ENCODE peak calls at places on chromosomes 4 and X, in six cellular contexts. P, N, V, E, G and W are unnamed samples.

GRCh38 chr4:2091990-2092652 is 33.0 kb downstream of the NAT8L start:
- DNase-seq in G (no peak), E (peak), V (peak), N (no peak), P (no peak), W (no peak)

GRCh38 chr4:139054791-139055376 is 39.3 kb downstream of the NOCT start:
- DNase-seq in G (no peak), N (no peak), V (no peak), P (no peak), E (no peak), W (no peak)

GRCh38 chr4:98745372-98745771 is 87.0 kb upstream of the TSPAN5 start:
- DNase-seq in E (no peak), G (peak), V (no peak), N (peak), P (no peak), W (no peak)

GRCh38 chr4:147596377-147596776 is 20.8 kb upstream of the TMEM184C start:
- DNase-seq in E (no peak), P (no peak), V (no peak), N (no peak), G (no peak), W (no peak)

GRCh38 chr4:85861064-85861767 is 386.3 kb downstream of the ARHGAP24 start:
- DNase-seq in P (no peak), V (no peak), N (no peak), E (no peak), G (no peak), W (no peak)

GRCh38 chrX:50100188-50100587 is 100.6 kb downstream of the AKAP4 start:
- DNase-seq in V (no peak), E (no peak), N (peak), G (peak), P (no peak), W (no peak)

GRCh38 chr4:106201373-106201772 is 114.6 kb downstream of the TBCK start:
- DNase-seq in G (peak), V (no peak), N (peak), E (no peak), P (no peak), W (no peak)

GRCh38 chrX:154310991-154311541 is 15.5 kb downstream of the TKTL1 start:
- DNase-seq in G (no peak), V (no peak), E (no peak), N (no peak), P (no peak), W (no peak)

GRCh38 chr4:89160806-89161205 is 49.5 kb downstream of the TIGD2 start:
- DNase-seq in G (no peak), P (no peak), N (no peak), V (no peak), E (no peak), W (no peak)

DNA sequence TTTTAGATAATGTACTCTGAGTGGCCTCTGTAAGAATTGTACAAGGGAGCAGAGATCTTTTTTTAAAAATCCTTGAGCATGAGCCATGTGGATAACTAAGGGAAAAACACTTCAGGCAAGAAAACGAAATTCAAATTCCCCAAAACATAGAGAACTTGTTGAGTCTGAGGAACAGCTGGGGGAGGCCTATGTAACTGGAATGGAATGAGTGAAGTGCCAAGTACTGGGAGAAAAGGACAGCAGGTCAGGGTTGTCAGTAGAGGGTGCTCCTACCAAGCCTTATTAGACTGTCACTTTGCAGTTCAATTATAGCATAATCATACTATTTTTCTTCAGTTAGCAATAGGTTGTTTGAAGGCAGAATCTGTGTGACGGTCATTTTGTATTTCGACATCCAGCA is 135.1 kb downstream of the ARHGAP6 start:
- DNase-seq in E (no peak), V (no peak), P (no peak), G (no peak), N (no peak), W (no peak)
- TF ChIP-seq CTCF in E (no peak), V (no peak), P (no peak), G (no peak), N (no peak), W (no peak)

GRCh38 chr4:183758735-183759447 is 99.8 kb downstream of the TRAPPC11 start:
- DNase-seq in V (no peak), G (no peak), P (no peak), N (peak), E (no peak), W (no peak)
- H3K4me3 ChIP-seq in V (no peak), G (no peak), P (no peak), N (peak), E (no peak), W (no peak)

GRCh38 chr4:140857111-140857510 is 100.9 kb upstream of the TBC1D9 start:
- DNase-seq in P (no peak), V (no peak), E (no peak), G (no peak), N (no peak), W (no peak)

GRCh38 chr4:140861359-140862181 is 105.4 kb upstream of the TBC1D9 start:
- DNase-seq in V (no peak), N (peak), P (peak), G (peak), E (peak), W (peak)

GRCh38 chr4:140851804-140852203 is 95.6 kb upstream of the TBC1D9 start:
- DNase-seq in N (no peak), P (no peak), G (no peak), V (no peak), E (no peak), W (no peak)

GRCh38 chr4:140858897-140859296 is 102.7 kb upstream of the TBC1D9 start:
- DNase-seq in V (no peak), N (no peak), G (peak), P (no peak), E (no peak), W (no peak)

DNA sequence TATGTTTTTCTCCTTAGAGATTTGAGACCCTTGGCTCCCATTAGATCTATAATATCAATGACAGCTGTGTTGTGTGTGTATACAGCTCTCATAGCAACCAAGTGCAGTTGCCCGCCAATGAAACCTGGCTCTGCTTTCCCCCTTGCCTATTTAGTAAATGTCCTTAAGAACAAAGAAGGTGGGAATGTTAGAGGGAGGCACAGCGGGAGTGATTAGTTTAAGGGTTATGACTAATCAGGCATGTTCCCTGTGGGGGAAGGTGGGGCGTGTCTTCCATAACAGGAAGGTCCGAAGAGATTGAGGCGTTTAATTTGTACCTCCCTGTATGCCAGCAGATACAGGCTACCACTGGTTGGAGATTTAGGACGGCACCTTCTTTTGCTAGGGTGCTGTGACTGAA is 100.5 kb upstream of the TBC1D9 start:
- DNase-seq in N (peak), E (no peak), V (no peak), P (no peak), G (no peak), W (no peak)
- TF ChIP-seq POLR2AphosphoS5 in N (no peak), E (no peak), V (no peak), P (no peak), G (no peak), W (no peak)

GRCh38 chr4:7771541-7772507 is 167.8 kb downstream of the AFAP1 start:
- DNase-seq in V (no peak), E (no peak), N (no peak), P (peak), G (peak), W (no peak)
- TF ChIP-seq CTCF in V (no peak), E (no peak), N (no peak), P (no peak), G (no peak), W (no peak)

DNA sequence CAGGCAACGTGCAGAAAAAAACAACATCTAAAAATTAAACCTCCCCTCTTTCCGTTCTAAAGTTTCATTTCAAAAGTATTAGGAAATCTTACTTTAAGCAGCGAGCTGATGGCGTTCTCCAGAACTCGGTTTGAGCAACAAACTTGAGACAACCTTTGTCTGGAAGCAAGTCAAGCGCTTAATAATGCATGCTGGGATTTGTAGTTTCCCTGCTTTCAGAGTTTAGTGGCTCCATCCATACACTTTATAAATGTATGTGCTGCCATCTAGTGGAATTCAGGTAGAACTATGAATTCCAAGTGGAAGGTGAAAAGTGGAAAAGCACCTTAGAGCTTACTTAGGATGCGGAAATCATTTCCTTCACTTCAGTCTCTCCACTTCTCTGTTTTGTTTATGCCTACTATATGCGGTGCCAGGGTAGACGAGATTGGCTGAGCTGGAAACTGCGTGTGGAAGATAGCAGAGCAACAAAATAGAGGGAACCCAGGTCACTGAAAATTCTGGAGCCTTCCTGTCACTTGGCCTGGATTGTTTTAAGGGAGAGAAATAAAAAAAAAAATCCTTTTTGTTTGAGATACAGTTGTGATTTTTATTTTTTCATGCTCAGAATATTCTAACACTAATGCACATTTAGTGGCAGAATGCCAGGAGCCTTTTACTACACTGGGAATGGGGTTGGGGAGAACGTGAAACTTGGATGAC is at the start of gene BDH2:
- DNase-seq in P (peak), E (peak), G (peak), V (no peak), N (peak), W (peak)
- H3K4me3 ChIP-seq in P (peak), E (peak), G (peak), V (peak), N (peak), W (peak)

GRCh38 chr4:7132730-7133582 is 59.4 kb upstream of the SORCS2 start:
- DNase-seq in E (no peak), V (no peak), P (no peak), N (no peak), G (no peak), W (no peak)

GRCh38 chr4:7135389-7135746 is 57.0 kb upstream of the SORCS2 start:
- DNase-seq in N (no peak), E (no peak), V (no peak), G (no peak), P (no peak), W (no peak)

GRCh38 chr4:7132249-7132648 is 60.1 kb upstream of the SORCS2 start:
- DNase-seq in P (no peak), N (no peak), V (no peak), E (no peak), G (no peak), W (no peak)

GRCh38 chr4:7137346-7138200 is 54.8 kb upstream of the SORCS2 start:
- DNase-seq in V (no peak), P (no peak), G (no peak), E (no peak), N (no peak), W (no peak)

GRCh38 chr4:7134737-7135388 is 57.5 kb upstream of the SORCS2 start:
- DNase-seq in E (peak), V (no peak), N (no peak), P (no peak), G (no peak), W (no peak)
- TF ChIP-seq POLR2AphosphoS5 in E (no peak), V (no peak), N (no peak), P (no peak), G (no peak), W (no peak)

GRCh38 chrX:104018126-104018525 is 4.6 kb upstream of the H2BW1 start:
- DNase-seq in G (no peak), P (no peak), N (no peak), V (no peak), E (no peak), W (no peak)

GRCh38 chrX:104008831-104009230 is 4.7 kb downstream of the H2BW1 start:
- DNase-seq in V (no peak), N (no peak), G (no peak), E (no peak), P (no peak), W (no peak)

GRCh38 chrX:104013158-104013557 is 350 bp downstream of the H2BW1 start:
- DNase-seq in V (no peak), P (no peak), E (no peak), N (no peak), G (no peak), W (no peak)

DNA sequence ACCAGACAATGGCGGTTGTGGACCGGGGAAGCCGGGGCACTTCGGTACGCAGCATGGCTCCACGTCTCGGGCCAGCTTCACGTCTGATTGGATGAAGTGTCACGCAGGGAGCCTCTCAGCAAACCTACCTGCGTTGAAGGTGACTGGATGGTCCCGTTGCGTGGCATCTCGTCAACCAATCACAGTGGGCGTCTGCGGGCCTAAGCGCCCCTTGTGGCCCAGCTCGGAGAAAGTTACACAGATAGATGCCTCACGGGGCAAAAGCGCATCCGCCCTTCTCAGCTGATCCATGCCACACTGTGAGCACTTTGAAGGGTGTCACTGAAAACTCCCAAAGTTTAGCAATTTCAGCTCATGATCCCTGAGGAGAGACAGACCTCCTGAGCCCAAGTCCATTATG is at the start of gene H2BW1:
- DNase-seq in V (no peak), P (no peak), E (no peak), N (peak), G (no peak), W (no peak)
- TF ChIP-seq CTCF in V (no peak), P (no peak), E (no peak), N (no peak), G (no peak), W (no peak)

GRCh38 chrX:48890296-48890925 is 7.2 kb downstream of the TIMM17B start:
- DNase-seq in G (no peak), E (no peak), P (no peak), N (peak), V (no peak), W (no peak)
- H3K4me3 ChIP-seq in G (peak), E (peak), P (peak), N (peak), V (peak), W (peak)